ENCODE peak calls at places on chromosome 11, in six cellular contexts. O is glomerular endothelial cell, W is HTR-8/SVneo, Q is body of pancreas, B is endothelial cell, Z is OCI-LY7. H is an unnamed sample.

GRCh38 chr11:2525166-2525861 is 80.5 kb downstream of the KCNQ1 start:
- DNase-seq in O (no peak), W (no peak), Q (peak), B (peak), Z (no peak), H (no peak)

GRCh38 chr11:12217879-12218278 is 107.5 kb downstream of the MICAL2 start:
- DNase-seq in O (no peak), W (no peak), Q (no peak), B (no peak), Z (no peak), H (no peak)

GRCh38 chr11:2173150-2173693 is 1.6 kb upstream of the TH start:
- DNase-seq in O (no peak), W (no peak), Q (no peak), B (peak), Z (peak), H (no peak)

GRCh38 chr11:75615709-75616108 is 53.1 kb downstream of the MAP6 start:
- DNase-seq in O (no peak), W (no peak), Q (no peak), B (no peak), Z (no peak), H (no peak)

GRCh38 chr11:41522899-41523672 is 63.6 kb upstream of the LRRC4C start:
- DNase-seq in O (no peak), W (no peak), Q (no peak), B (no peak), Z (no peak), H (no peak)

GRCh38 chr11:68099057-68099456 is 22.1 kb downstream of the CHKA start:
- DNase-seq in O (no peak), W (no peak), Q (no peak), B (no peak), Z (peak), H (no peak)

GRCh38 chr11:109138200-109138599 is 283.8 kb upstream of the C11orf87 start:
- DNase-seq in O (no peak), W (no peak), Q (no peak), B (no peak), Z (no peak), H (peak)

GRCh38 chr11:70682056-70682455 is 283.7 kb downstream of the CTTN start:
- DNase-seq in O (no peak), W (no peak), Q (no peak), B (no peak), Z (no peak), H (no peak)

GRCh38 chr11:18115360-18116127 is 9.7 kb upstream of the SAAL1 start:
- DNase-seq in O (no peak), W (peak), Q (peak), B (peak), Z (peak), H (peak)

GRCh38 chr11:77993902-77994301 is 566 bp downstream of the INTS4 start:
- DNase-seq in O (no peak), W (no peak), Q (no peak), B (no peak), Z (peak), H (no peak)

GRCh38 chr11:6300325-6300724 is 20.0 kb downstream of the CAVIN3 start:
- DNase-seq in O (no peak), W (no peak), Q (no peak), B (no peak), Z (no peak), H (no peak)

GRCh38 chr11:55852141-55852540 is 13.6 kb downstream of the OR5D16 start:
- DNase-seq in O (no peak), W (no peak), Q (no peak), B (no peak), Z (no peak), H (no peak)

GRCh38 chr11:78613053-78613813 is 38.6 kb upstream of the NARS2 start:
- DNase-seq in O (no peak), W (no peak), Q (no peak), B (no peak), Z (no peak), H (no peak)

GRCh38 chr11:130088217-130088616 is 18.5 kb downstream of the APLP2 start:
- DNase-seq in O (no peak), W (no peak), Q (no peak), B (no peak), Z (no peak), H (no peak)

GRCh38 chr11:105208038-105208437 is 68.5 kb upstream of the CARD18 start:
- DNase-seq in O (no peak), W (no peak), Q (no peak), B (no peak), Z (no peak), H (no peak)

GRCh38 chr11:95684170-95684569 is 105.4 kb downstream of the FAM76B start:
- DNase-seq in O (no peak), W (no peak), Q (no peak), B (no peak), Z (no peak), H (no peak)

GRCh38 chr11:19739872-19740271 is 27.2 kb downstream of the NAV2 start:
- DNase-seq in O (no peak), W (no peak), Q (no peak), B (peak), Z (no peak), H (no peak)

GRCh38 chr11:117497206-117497951 is 169.7 kb downstream of the CEP164 start:
- DNase-seq in O (no peak), W (no peak), Q (no peak), B (no peak), Z (no peak), H (no peak)

GRCh38 chr11:65590240-65590738 is 5.3 kb downstream of the KCNK7 start:
- DNase-seq in O (no peak), W (no peak), Q (peak), B (no peak), Z (no peak), H (no peak)

GRCh38 chr11:64564947-64565889 is 25.8 kb upstream of the SLC22A12 start:
- DNase-seq in O (no peak), W (no peak), Q (no peak), B (no peak), Z (peak), H (no peak)